ENCODE peak calls at places on chromosomes 4 and X, in ten cellular contexts. Q is neuronal stem cell; U is aorta; C is activated CD4-positive, alpha-beta T cell treated with anti-CD3 and anti-CD28 coated beads, Interleukin-2, amount 10 ng/mL, durations not matched to agents 7 days and 5 days; S is HuH-7; B is stimulated activated CD4-positive, alpha-beta T cell treated with anti-CD3 and anti-CD28 coated beads, Interleukin-4, amount 100 ng/mL, for 1 hour; D is MV-4-11; T is ACHN; G is choroid plexus epithelial cell; O is mucosa of descending colon. Y is an unnamed sample.

GRCh38 chr4:112321768-112322684 is 24.9 kb downstream of the ALPK1 start:
- DNase-seq in Q (peak; percentile 64), U (peak; percentile 85), C (peak; percentile 87), S (no peak), B (peak; percentile 75), D (peak; percentile 71), T (peak; percentile 56), G (peak; percentile 75), O (peak; percentile 45), Y (peak; percentile 86)

GRCh38 chr4:29970626-29971025 is 749.5 kb upstream of the PCDH7 start:
- DNase-seq in Q (peak; percentile 8), U (no peak), C (no peak), S (no peak), B (no peak), D (peak; percentile 26), T (peak; percentile 14), G (no peak), O (no peak), Y (no peak)

GRCh38 chr4:185384877-185385465 is 10.8 kb downstream of the LRP2BP start:
- DNase-seq in Q (no peak), U (no peak), C (no peak), S (no peak), B (no peak), D (no peak), T (no peak), G (peak; percentile 15), O (no peak), Y (no peak)

GRCh38 chrX:111823068-111823467 is 52.9 kb upstream of the TRPC5OS start:
- DNase-seq in Q (peak; percentile 39), U (no peak), C (no peak), S (peak; percentile 12), B (no peak), D (no peak), T (peak; percentile 10), G (peak; percentile 4), O (no peak), Y (no peak)

GRCh38 chr4:37798616-37799015 is 27.9 kb upstream of the PGM2 start:
- DNase-seq in Q (no peak), U (no peak), C (no peak), S (no peak), B (no peak), D (no peak), T (no peak), G (no peak), O (no peak), Y (no peak)

GRCh38 chr4:128716325-128716724 is 93.2 kb upstream of the JADE1 start:
- DNase-seq in Q (no peak), U (no peak), C (no peak), S (no peak), B (no peak), D (no peak), T (no peak), G (no peak), O (no peak), Y (no peak)

GRCh38 chrX:45697591-45697990 is 496.9 kb upstream of the DIPK2B start:
- DNase-seq in Q (no peak), U (no peak), C (no peak), S (no peak), B (no peak), D (no peak), T (no peak), G (peak; percentile 63), O (no peak), Y (no peak)

GRCh38 chrX:127138218-127138617 is 318.7 kb downstream of the PRR32 start:
- DNase-seq in Q (no peak), U (no peak), C (no peak), S (no peak), B (no peak), D (no peak), T (no peak), G (no peak), O (no peak), Y (no peak)

GRCh38 chrX:134760671-134761070 is 102.4 kb upstream of the PLAC1 start:
- DNase-seq in Q (no peak), U (no peak), C (no peak), S (no peak), B (no peak), D (no peak), T (no peak), G (no peak), O (no peak), Y (no peak)

GRCh38 chrX:87370865-87371264 is 146.7 kb upstream of the KLHL4 start:
- DNase-seq in Q (no peak), U (no peak), C (no peak), S (no peak), B (no peak), D (no peak), T (no peak), G (no peak), O (no peak), Y (no peak)

GRCh38 chr4:169252339-169253086 is 18.2 kb downstream of the SH3RF1 start:
- DNase-seq in Q (no peak), U (no peak), C (no peak), S (no peak), B (no peak), D (peak; percentile 83), T (peak; percentile 30), G (peak; percentile 93), O (no peak), Y (no peak)

GRCh38 chr4:16384496-16384895 is 158.2 kb upstream of the TAPT1 start:
- DNase-seq in Q (no peak), U (no peak), C (no peak), S (no peak), B (no peak), D (no peak), T (no peak), G (no peak), O (no peak), Y (no peak)

GRCh38 chrX:55056820-55057690 is 17.8 kb upstream of the PAGE2B start:
- DNase-seq in Q (no peak), U (no peak), C (peak; percentile 26), S (no peak), B (no peak), D (no peak), T (no peak), G (peak; percentile 75), O (no peak), Y (no peak)

GRCh38 chrX:27186671-27187070 is 276.5 kb downstream of the PPP4R3C start:
- DNase-seq in Q (peak; percentile 6), U (no peak), C (peak; percentile 17), S (no peak), B (no peak), D (peak; percentile 24), T (peak; percentile 8), G (peak; percentile 54), O (no peak), Y (peak; percentile 50)

GRCh38 chr4:27121830-27122229 is 261.2 kb downstream of the STIM2 start:
- DNase-seq in Q (no peak), U (no peak), C (no peak), S (no peak), B (no peak), D (no peak), T (no peak), G (no peak), O (no peak), Y (no peak)

GRCh38 chr4:156901871-156902270 is 69.7 kb downstream of the PDGFC start:
- DNase-seq in Q (no peak), U (no peak), C (no peak), S (no peak), B (no peak), D (peak; percentile 29), T (no peak), G (peak; percentile 25), O (no peak), Y (no peak)

GRCh38 chrX:103716967-103717366 is 6.3 kb downstream of the TMEM31 start:
- DNase-seq in Q (no peak), U (no peak), C (no peak), S (no peak), B (no peak), D (no peak), T (peak; percentile 37), G (peak; percentile 87), O (no peak), Y (no peak)

GRCh38 chrX:9614016-9614415 is 149.2 kb downstream of the TBL1X start:
- DNase-seq in Q (no peak), U (no peak), C (no peak), S (no peak), B (no peak), D (no peak), T (peak; percentile 49), G (peak; percentile 32), O (no peak), Y (no peak)

GRCh38 chr4:65825121-65825520 is 154.8 kb upstream of the EPHA5 start:
- DNase-seq in Q (no peak), U (no peak), C (no peak), S (no peak), B (no peak), D (no peak), T (no peak), G (peak; percentile 13), O (no peak), Y (no peak)

GRCh38 chr4:93199492-93199891 is 629.1 kb upstream of the ATOH1 start:
- DNase-seq in Q (peak; percentile 52), U (no peak), C (no peak), S (peak; percentile 15), B (no peak), D (no peak), T (peak; percentile 32), G (peak; percentile 75), O (no peak), Y (no peak)

GRCh38 chr4:184369871-184370270 is 104.5 kb downstream of the IRF2 start:
- DNase-seq in Q (no peak), U (no peak), C (no peak), S (no peak), B (no peak), D (peak; percentile 32), T (no peak), G (no peak), O (no peak), Y (no peak)

GRCh38 chrX:154457491-154458115 is 478 bp upstream of the PLXNA3 start:
- DNase-seq in Q (no peak), U (no peak), C (peak; percentile 48), S (peak; percentile 71), B (peak; percentile 42), D (no peak), T (peak; percentile 16), G (no peak), O (peak; percentile 78), Y (peak; percentile 82)

GRCh38 chr4:109302366-109303140 is at the start of gene COL25A1:
- DNase-seq in Q (peak; percentile 89), U (peak; percentile 85), C (peak; percentile 26), S (no peak), B (peak; percentile 48), D (no peak), T (peak; percentile 25), G (peak; percentile 39), O (peak; percentile 35), Y (peak; percentile 47)

GRCh38 chrX:12871181-12871580 is 4.3 kb downstream of the TLR7 start:
- DNase-seq in Q (no peak), U (no peak), C (no peak), S (no peak), B (no peak), D (no peak), T (no peak), G (no peak), O (no peak), Y (no peak)

GRCh38 chr4:139027771-139028170 is 12.2 kb downstream of the NOCT start:
- DNase-seq in Q (no peak), U (no peak), C (no peak), S (no peak), B (no peak), D (no peak), T (no peak), G (peak; percentile 44), O (no peak), Y (no peak)

GRCh38 chrX:12997898-12998687 is 23.2 kb downstream of the TMSB4X start:
- DNase-seq in Q (peak; percentile 15), U (no peak), C (no peak), S (no peak), B (no peak), D (no peak), T (no peak), G (no peak), O (no peak), Y (no peak)

GRCh38 chrX:134801267-134801666 is 143.0 kb upstream of the PLAC1 start:
- DNase-seq in Q (no peak), U (no peak), C (no peak), S (no peak), B (no peak), D (peak; percentile 38), T (no peak), G (no peak), O (no peak), Y (no peak)

GRCh38 chr4:41202356-41202755 is 12.0 kb downstream of the APBB2 start:
- DNase-seq in Q (no peak), U (no peak), C (no peak), S (no peak), B (no peak), D (no peak), T (no peak), G (no peak), O (no peak), Y (no peak)